ENCODE peak calls at places on chromosomes 16 and 17, in four cellular contexts. O is CD8-positive, alpha-beta T cell; N is PC-9; Q is heart right ventricle. M is an unnamed sample. For H3K27me3, the result is how much of the 10 kb centered on the place peaks cover.

GRCh38 chr17:72381597-72382397 is 261.0 kb downstream of the SOX9 start:
- DNase-seq in O (no peak), N (no peak), Q (no peak), M (no peak)

GRCh38 chr17:46769531-46770438 is 48.7 kb downstream of the WNT3 start:
- DNase-seq in O (no peak), Q (no peak), N (peak), M (no peak)

GRCh38 chr17:43810823-43811222 is 22.1 kb downstream of the MPP3 start:
- DNase-seq in O (no peak), N (no peak), Q (no peak), M (no peak)

GRCh38 chr16:35174006-35174405 is 1714.6 kb downstream of the TP53TG3F start:
- DNase-seq in O (no peak), N (no peak), Q (no peak), M (no peak)

GRCh38 chr17:1312261-1312870 is 32.9 kb downstream of the TRARG1 start:
- DNase-seq in O (no peak), Q (no peak), N (peak), M (no peak)

GRCh38 chr17:2710804-2711607 is 558 bp downstream of the CLUH start:
- DNase-seq in O (peak), Q (no peak), N (peak), M (no peak)

GRCh38 chr16:81530296-81530721 is 85.7 kb downstream of the CMIP start:
- DNase-seq in N (no peak), O (no peak), Q (no peak), M (no peak)

GRCh38 chr17:61209099-61209439 is 190.6 kb upstream of the TBX2 start:
- DNase-seq in O (no peak), N (no peak), Q (no peak), M (no peak)

GRCh38 chr16:88781140-88782077 is 3.6 kb downstream of the PIEZO1 start:
- DNase-seq in N (no peak), O (peak), Q (peak), M (no peak)

GRCh38 chr17:77165577-77165976 is 24.8 kb downstream of the SEC14L1 start:
- DNase-seq in O (no peak), Q (no peak), N (no peak), M (no peak)

GRCh38 chr17:32350662-32351418 is 883 bp downstream of the ZNF207 start:
- DNase-seq in O (peak), N (peak), Q (no peak), M (peak)

GRCh38 chr17:152860-153420 is 15.6 kb downstream of the SCGB1C2 start:
- DNase-seq in N (no peak), O (no peak), Q (no peak), M (no peak)

GRCh38 chr16:56338566-56339318 is 86.6 kb downstream of the AMFR start:
- DNase-seq in O (no peak), Q (peak), N (no peak), M (no peak)

GRCh38 chr17:8791910-8792270 is 7.3 kb downstream of the MFSD6L start:
- DNase-seq in O (no peak), Q (no peak), N (no peak), M (no peak)

GRCh38 chr17:81164464-81165245 is 652 bp upstream of the PVALEF start:
- DNase-seq in Q (no peak), O (no peak), N (no peak), M (no peak)

GRCh38 chr17:81167638-81168037 is 1.6 kb upstream of the AATK start:
- DNase-seq in Q (no peak), O (no peak), N (no peak), M (no peak)

GRCh38 chr17:81167194-81167524 is 1.1 kb upstream of the AATK start:
- DNase-seq in Q (no peak), N (no peak), O (no peak), M (no peak)

GRCh38 chr17:81165246-81166032 is at the start of gene PVALEF:
- DNase-seq in Q (no peak), N (no peak), O (no peak), M (peak)

GRCh38 chr17:81166033-81166472 is at the start of gene AATK:
- DNase-seq in N (no peak), O (no peak), Q (no peak), M (no peak)
- H3K27me3 ChIP-seq in N (under half), O (under half), Q (under half), M (under half)

GRCh38 chr16:165218-165538 is 600 bp upstream of the HBM start:
- DNase-seq in O (no peak), Q (no peak), N (no peak), M (no peak)

GRCh38 chr16:162271-162991 is 3.3 kb upstream of the HBM start:
- DNase-seq in N (no peak), O (no peak), Q (no peak), M (no peak)

GRCh38 chr16:159136-159849 is 6.5 kb upstream of the HBM start:
- DNase-seq in Q (no peak), N (no peak), O (no peak), M (peak)

GRCh38 chr16:165539-166374 is at the start of gene HBM:
- DNase-seq in O (no peak), Q (no peak), N (no peak), M (no peak)

DNA sequence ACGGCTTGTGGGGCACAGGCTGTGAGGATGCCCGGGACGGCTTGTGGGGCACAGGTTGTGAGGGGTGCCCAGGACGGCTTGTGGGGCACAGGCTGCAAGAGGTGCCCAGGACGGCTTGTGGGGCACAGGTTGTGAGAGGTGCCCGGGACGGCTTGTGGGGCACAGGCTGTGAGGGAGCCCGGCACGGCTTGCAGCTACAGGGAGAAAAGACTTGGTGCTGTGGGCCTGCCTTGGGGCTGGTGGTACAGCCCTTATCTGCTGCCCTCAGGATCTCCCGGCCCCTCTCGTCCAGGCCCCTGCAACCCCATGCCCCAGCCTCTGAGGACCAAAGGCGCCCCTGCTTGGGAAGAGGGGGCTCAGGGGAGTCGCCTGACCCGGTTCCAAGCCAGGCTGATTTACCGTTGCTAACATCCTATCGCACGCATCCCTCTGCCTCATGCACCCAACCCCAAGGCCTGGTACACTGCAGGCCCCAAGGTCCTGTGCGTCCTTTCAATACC is 5.0 kb upstream of the HBM start:
- DNase-seq in O (no peak), Q (no peak), N (no peak), M (no peak)
- H3K27me3 ChIP-seq in O (under half), Q (under half), N (under half), M (under half)

DNA sequence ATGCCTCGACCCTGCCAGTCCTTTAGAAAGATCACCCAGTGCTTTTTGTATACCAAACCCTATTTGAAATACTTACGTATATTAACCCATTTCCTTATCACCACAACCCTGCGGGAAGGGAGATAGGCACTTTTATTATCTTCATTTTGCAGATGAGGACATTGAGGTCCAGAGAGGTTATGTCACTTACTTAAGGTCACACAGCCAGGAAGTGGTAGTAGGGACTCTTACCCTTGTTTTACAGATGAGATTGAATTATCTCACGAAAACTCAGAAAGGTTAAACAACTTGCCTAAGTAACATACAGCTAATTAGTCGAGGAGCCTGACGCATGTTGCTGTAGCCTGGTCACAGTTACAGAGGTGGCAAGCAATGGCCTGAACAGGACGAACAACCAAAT is 38.3 kb downstream of the IL4R start:
- DNase-seq in N (no peak), Q (no peak), O (no peak), M (no peak)
- H3K27me3 ChIP-seq in N (under half), Q (under half), O (under half), M (under half)

GRCh38 chr17:49482144-49482817 is 12.8 kb upstream of the NGFR start:
- DNase-seq in Q (no peak), O (no peak), N (no peak), M (no peak)
- H3K27me3 ChIP-seq in Q (half or more), O (under half), N (half or more), M (under half)

GRCh38 chr16:6861136-6861535 is 471.5 kb upstream of the RBFOX1 start:
- DNase-seq in Q (no peak), O (no peak), N (no peak), M (no peak)
- H3K27me3 ChIP-seq in Q (under half), O (under half), N (under half), M (under half)

GRCh38 chr17:73787721-73788051 is 143.4 kb upstream of the SDK2 start:
- DNase-seq in O (no peak), Q (no peak), N (no peak), M (no peak)
- H3K27me3 ChIP-seq in O (under half), Q (under half), N (half or more), M (under half)

GRCh38 chr16:27890866-27891265 is 172.6 kb downstream of the GSG1L start:
- DNase-seq in Q (no peak), N (no peak), O (no peak), M (no peak)
- H3K27me3 ChIP-seq in Q (half or more), N (half or more), O (under half), M (under half)

GRCh38 chr16:86894168-86894567 is 315.8 kb downstream of the FOXL1 start:
- DNase-seq in N (no peak), Q (no peak), O (no peak), M (no peak)

GRCh38 chr16:86895609-86896008 is 317.3 kb downstream of the FOXL1 start:
- DNase-seq in N (no peak), O (no peak), Q (no peak), M (no peak)

GRCh38 chr16:86896976-86897375 is 318.6 kb downstream of the FOXL1 start:
- DNase-seq in O (no peak), N (no peak), Q (no peak), M (no peak)

GRCh38 chr16:86893513-86893912 is 315.2 kb downstream of the FOXL1 start:
- DNase-seq in Q (no peak), O (no peak), N (no peak), M (no peak)

DNA sequence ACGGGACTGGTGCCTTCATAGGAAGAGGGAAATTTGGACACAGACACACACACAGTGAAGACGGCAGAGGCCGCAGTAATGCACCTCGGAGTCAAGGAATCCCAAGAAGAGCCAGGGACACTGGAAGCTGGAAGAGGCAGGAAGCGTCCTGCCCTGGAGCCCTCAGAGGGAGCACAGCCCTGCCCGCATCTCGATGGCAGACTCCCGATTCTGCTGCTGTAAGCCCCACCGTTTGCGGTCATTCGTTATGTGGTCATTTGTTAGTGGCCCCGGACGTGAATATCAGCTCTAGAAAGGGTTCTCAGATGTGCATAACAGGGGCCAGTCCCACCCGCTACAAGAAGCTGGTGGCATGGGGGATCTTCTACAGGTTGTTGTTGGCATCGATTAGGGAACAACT is 316.6 kb downstream of the FOXL1 start:
- DNase-seq in N (no peak), Q (no peak), O (no peak), M (no peak)
- H3K27me3 ChIP-seq in N (half or more), Q (under half), O (under half), M (under half)

M was measured in HAP-1.